ENCODE peak calls at places on chromosomes 1 and 21, in four cellular contexts. One of them, this sample, is unnamed.

GRCh38 chr1:172662464-172663109 is 3.7 kb downstream of the FASLG start:
- DNase-seq in cardiac fibroblast: peak
- DNase-seq in stimulated activated CD8-positive, alpha-beta memory T cell treated with anti-CD3 and anti-CD28 coated beads, Interleukin-15, amount 100 ng/mL, for 4 hours: peak
- DNase-seq in CD8-positive, alpha-beta T cell: peak
- DNase-seq in this sample: no peak

GRCh38 chr21:46117586-46118304 is 19.8 kb downstream of the COL6A2 start:
- DNase-seq in cardiac fibroblast: no peak
- DNase-seq in stimulated activated CD8-positive, alpha-beta memory T cell treated with anti-CD3 and anti-CD28 coated beads, Interleukin-15, amount 100 ng/mL, for 4 hours: no peak
- DNase-seq in CD8-positive, alpha-beta T cell: no peak
- DNase-seq in this sample: no peak

GRCh38 chr1:1206376-1207253 is at the start of gene TNFRSF18:
- DNase-seq in CD8-positive, alpha-beta T cell: no peak
- DNase-seq in stimulated activated CD8-positive, alpha-beta memory T cell treated with anti-CD3 and anti-CD28 coated beads, Interleukin-15, amount 100 ng/mL, for 4 hours: no peak
- DNase-seq in cardiac fibroblast: no peak
- DNase-seq in this sample: no peak

GRCh38 chr1:30417001-30417700 is 306.2 kb downstream of the MATN1 start:
- DNase-seq in stimulated activated CD8-positive, alpha-beta memory T cell treated with anti-CD3 and anti-CD28 coated beads, Interleukin-15, amount 100 ng/mL, for 4 hours: no peak
- DNase-seq in cardiac fibroblast: no peak
- DNase-seq in CD8-positive, alpha-beta T cell: no peak
- DNase-seq in this sample: no peak

GRCh38 chr1:93607814-93608187 is 73.8 kb downstream of the BCAR3 start:
- DNase-seq in cardiac fibroblast: peak
- DNase-seq in stimulated activated CD8-positive, alpha-beta memory T cell treated with anti-CD3 and anti-CD28 coated beads, Interleukin-15, amount 100 ng/mL, for 4 hours: no peak
- DNase-seq in CD8-positive, alpha-beta T cell: no peak
- DNase-seq in this sample: no peak

GRCh38 chr1:161799792-161800191 is 33.7 kb downstream of the ATF6 start:
- DNase-seq in CD8-positive, alpha-beta T cell: no peak
- DNase-seq in cardiac fibroblast: no peak
- DNase-seq in stimulated activated CD8-positive, alpha-beta memory T cell treated with anti-CD3 and anti-CD28 coated beads, Interleukin-15, amount 100 ng/mL, for 4 hours: no peak
- DNase-seq in this sample: no peak

GRCh38 chr21:45511007-45511406 is 31.2 kb downstream of the SLC19A1 start:
- DNase-seq in stimulated activated CD8-positive, alpha-beta memory T cell treated with anti-CD3 and anti-CD28 coated beads, Interleukin-15, amount 100 ng/mL, for 4 hours: no peak
- DNase-seq in cardiac fibroblast: no peak
- DNase-seq in CD8-positive, alpha-beta T cell: no peak
- DNase-seq in this sample: no peak

GRCh38 chr21:36052860-36053766 is 7.2 kb downstream of the SETD4 start:
- DNase-seq in cardiac fibroblast: no peak
- DNase-seq in CD8-positive, alpha-beta T cell: no peak
- DNase-seq in stimulated activated CD8-positive, alpha-beta memory T cell treated with anti-CD3 and anti-CD28 coated beads, Interleukin-15, amount 100 ng/mL, for 4 hours: no peak
- DNase-seq in this sample: no peak

GRCh38 chr1:234584926-234585325 is 25.1 kb downstream of the IRF2BP2 start:
- DNase-seq in stimulated activated CD8-positive, alpha-beta memory T cell treated with anti-CD3 and anti-CD28 coated beads, Interleukin-15, amount 100 ng/mL, for 4 hours: no peak
- DNase-seq in cardiac fibroblast: peak
- DNase-seq in CD8-positive, alpha-beta T cell: no peak
- DNase-seq in this sample: no peak

GRCh38 chr1:45117766-45118165 is 88.6 kb downstream of the ZSWIM5 start:
- DNase-seq in cardiac fibroblast: no peak
- DNase-seq in CD8-positive, alpha-beta T cell: no peak
- DNase-seq in stimulated activated CD8-positive, alpha-beta memory T cell treated with anti-CD3 and anti-CD28 coated beads, Interleukin-15, amount 100 ng/mL, for 4 hours: no peak
- DNase-seq in this sample: no peak

GRCh38 chr1:64823691-64824476 is 79.0 kb downstream of the RAVER2 start:
- DNase-seq in cardiac fibroblast: peak
- DNase-seq in stimulated activated CD8-positive, alpha-beta memory T cell treated with anti-CD3 and anti-CD28 coated beads, Interleukin-15, amount 100 ng/mL, for 4 hours: peak
- DNase-seq in CD8-positive, alpha-beta T cell: peak
- DNase-seq in this sample: peak

GRCh38 chr1:70727891-70728443 is 316.9 kb downstream of the CTH start:
- DNase-seq in stimulated activated CD8-positive, alpha-beta memory T cell treated with anti-CD3 and anti-CD28 coated beads, Interleukin-15, amount 100 ng/mL, for 4 hours: no peak
- DNase-seq in cardiac fibroblast: no peak
- DNase-seq in CD8-positive, alpha-beta T cell: no peak
- DNase-seq in this sample: peak

GRCh38 chr21:45539796-45540600 is 2.2 kb downstream of the SLC19A1 start:
- DNase-seq in stimulated activated CD8-positive, alpha-beta memory T cell treated with anti-CD3 and anti-CD28 coated beads, Interleukin-15, amount 100 ng/mL, for 4 hours: no peak
- DNase-seq in cardiac fibroblast: no peak
- DNase-seq in CD8-positive, alpha-beta T cell: no peak
- DNase-seq in this sample: no peak

GRCh38 chr1:208243522-208243850 is 698 bp downstream of the PLXNA2 start:
- DNase-seq in cardiac fibroblast: no peak
- DNase-seq in CD8-positive, alpha-beta T cell: no peak
- DNase-seq in stimulated activated CD8-positive, alpha-beta memory T cell treated with anti-CD3 and anti-CD28 coated beads, Interleukin-15, amount 100 ng/mL, for 4 hours: no peak
- DNase-seq in this sample: no peak

GRCh38 chr1:158002022-158002629 is 8.7 kb downstream of the KIRREL1 start:
- DNase-seq in cardiac fibroblast: peak
- DNase-seq in CD8-positive, alpha-beta T cell: no peak
- DNase-seq in stimulated activated CD8-positive, alpha-beta memory T cell treated with anti-CD3 and anti-CD28 coated beads, Interleukin-15, amount 100 ng/mL, for 4 hours: no peak
- DNase-seq in this sample: no peak

GRCh38 chr1:101854271-101854670 is 142.5 kb downstream of the OLFM3 start:
- DNase-seq in CD8-positive, alpha-beta T cell: no peak
- DNase-seq in cardiac fibroblast: no peak
- DNase-seq in stimulated activated CD8-positive, alpha-beta memory T cell treated with anti-CD3 and anti-CD28 coated beads, Interleukin-15, amount 100 ng/mL, for 4 hours: no peak
- DNase-seq in this sample: no peak